ENCODE peak calls at places on chromosome 2, in nine cellular contexts. A is tibial artery, Q is transverse colon, B is psoas muscle, G is lower lobe of right lung, F is GM23248, W is brain microvascular endothelial cell, O is GM23338, V is stomach. H is an unnamed sample. For H3K36me3, the result is how much of the 10 kb centered on the place peaks cover.

GRCh38 chr2:182666674-182667320 is 49.3 kb upstream of the DNAJC10 start:
- DNase-seq in O (peak), B (no peak), F (peak), V (no peak), A (no peak), W (peak), G (no peak), Q (no peak), H (no peak)

GRCh38 chr2:167785606-167786005 is 461.8 kb downstream of the STK39 start:
- DNase-seq in W (no peak), O (peak), F (no peak), G (no peak), V (no peak), A (no peak), Q (no peak), B (no peak), H (no peak)

GRCh38 chr2:220162320-220162719 is 534.9 kb downstream of the SLC4A3 start:
- DNase-seq in G (no peak), O (no peak), Q (no peak), A (no peak), V (no peak), W (no peak), B (no peak), F (peak), H (no peak)

GRCh38 chr2:190970872-190971506 is 43.0 kb downstream of the STAT1 start:
- DNase-seq in V (no peak), B (no peak), F (no peak), G (no peak), W (no peak), Q (no peak), O (no peak), A (no peak), H (no peak)

GRCh38 chr2:125167820-125168219 is 1142.7 kb downstream of the CNTNAP5 start:
- DNase-seq in F (peak), G (no peak), W (peak), Q (no peak), O (no peak), A (no peak), V (no peak), B (no peak), H (no peak)

GRCh38 chr2:55460562-55460961 is 40.9 kb upstream of the CCDC88A start:
- DNase-seq in W (no peak), V (no peak), B (no peak), G (no peak), A (no peak), O (no peak), F (peak), Q (no peak), H (no peak)

GRCh38 chr2:29731948-29732347 is 189.4 kb downstream of the ALK start:
- DNase-seq in Q (no peak), B (no peak), O (no peak), A (no peak), W (no peak), G (no peak), F (no peak), V (no peak), H (no peak)

GRCh38 chr2:62844311-62845090 is 139.0 kb downstream of the EHBP1 start:
- DNase-seq in F (no peak), A (no peak), O (no peak), G (no peak), W (no peak), V (no peak), B (no peak), Q (no peak), H (no peak)

GRCh38 chr2:157722580-157723234 is 94.0 kb upstream of the ACVR1C start:
- DNase-seq in B (no peak), G (no peak), Q (no peak), W (no peak), A (no peak), V (no peak), F (peak), O (peak), H (no peak)

GRCh38 chr2:176122266-176122632 is 270 bp upstream of the HOXD9 start:
- DNase-seq in Q (no peak), V (no peak), A (no peak), F (no peak), O (no peak), W (no peak), G (no peak), B (no peak), H (peak)

GRCh38 chr2:198347349-198347748 is 543.0 kb downstream of the PLCL1 start:
- DNase-seq in Q (no peak), A (no peak), B (no peak), V (no peak), O (no peak), G (no peak), F (peak), W (peak), H (no peak)

GRCh38 chr2:43472527-43473194 is 123.2 kb downstream of the THADA start:
- DNase-seq in F (no peak), B (no peak), Q (no peak), A (no peak), G (no peak), W (no peak), O (no peak), V (no peak), H (no peak)

GRCh38 chr2:157785200-157785599 is 90.9 kb downstream of the ACVR1 start:
- DNase-seq in G (no peak), B (no peak), W (no peak), V (no peak), O (no peak), Q (peak), F (peak), A (no peak), H (no peak)

GRCh38 chr2:20223345-20224190 is 1.4 kb downstream of the SDC1 start:
- DNase-seq in V (peak), Q (no peak), G (peak), F (peak), W (no peak), A (no peak), B (peak), O (peak), H (no peak)

GRCh38 chr2:239188536-239188935 is 212.3 kb downstream of the HDAC4 start:
- DNase-seq in O (no peak), B (no peak), Q (peak), G (no peak), F (no peak), V (peak), A (no peak), W (no peak), H (peak)

GRCh38 chr2:96517079-96517478 is 11.9 kb upstream of the NEURL3 start:
- DNase-seq in V (no peak), A (no peak), W (no peak), O (no peak), Q (no peak), F (no peak), G (no peak), B (no peak), H (no peak)

GRCh38 chr2:112996635-112997034 is 8.6 kb upstream of the IL36A start:
- DNase-seq in V (no peak), A (no peak), Q (peak), B (no peak), O (peak), F (no peak), W (no peak), G (no peak), H (no peak)

GRCh38 chr2:240395448-240395847 is 40.0 kb upstream of the GPC1 start:
- DNase-seq in B (no peak), G (no peak), W (no peak), O (no peak), Q (no peak), V (no peak), F (no peak), A (no peak), H (no peak)

GRCh38 chr2:85468704-85469349 is 50.3 kb downstream of the SH2D6 start:
- DNase-seq in F (peak), A (peak), B (no peak), G (no peak), O (peak), V (peak), Q (peak), W (no peak), H (no peak)

GRCh38 chr2:142918624-142919023 is 41.2 kb downstream of the KYNU start:
- DNase-seq in Q (no peak), B (no peak), O (no peak), W (no peak), G (no peak), A (no peak), V (no peak), F (peak), H (no peak)

GRCh38 chr2:106975641-106976040 is 89.7 kb upstream of the ST6GAL2 start:
- DNase-seq in B (no peak), A (no peak), Q (no peak), O (no peak), G (no peak), W (no peak), V (no peak), F (no peak), H (no peak)

GRCh38 chr2:3762771-3763447 is 59.5 kb downstream of the DCDC2C start:
- DNase-seq in W (no peak), Q (no peak), A (no peak), G (no peak), F (no peak), B (no peak), O (no peak), V (no peak), H (no peak)

GRCh38 chr2:67453365-67453764 is 56.2 kb downstream of the ETAA1 start:
- DNase-seq in G (no peak), W (peak), V (no peak), F (peak), B (no peak), Q (no peak), A (no peak), O (no peak), H (no peak)

GRCh38 chr2:8662239-8662879 is 19.5 kb upstream of the ID2 start:
- DNase-seq in F (peak), G (peak), A (no peak), Q (no peak), O (no peak), B (no peak), V (no peak), W (no peak), H (no peak)

GRCh38 chr2:196657332-196657731 is 17.8 kb downstream of the CCDC150 start:
- DNase-seq in B (no peak), Q (no peak), G (no peak), F (no peak), A (no peak), V (no peak), W (no peak), O (no peak), H (no peak)

GRCh38 chr2:20356042-20356441 is 5.4 kb upstream of the PUM2 start:
- DNase-seq in Q (no peak), A (no peak), V (no peak), O (no peak), F (peak), W (peak), B (no peak), G (no peak), H (no peak)

GRCh38 chr2:215274829-215275228 is 37.0 kb upstream of the ATIC start:
- DNase-seq in B (no peak), O (no peak), G (no peak), W (no peak), Q (no peak), V (no peak), F (no peak), A (no peak), H (no peak)

GRCh38 chr2:98730851-98731708 is at the start of gene MGAT4A:
- DNase-seq in Q (peak), B (peak), W (no peak), G (peak), O (peak), V (peak), A (peak), F (peak), H (peak)
- H3K36me3 ChIP-seq in Q (under half), B (under half), W (under half), G (under half), O (under half), V (under half), A (under half), F (under half), H (under half)

DNA sequence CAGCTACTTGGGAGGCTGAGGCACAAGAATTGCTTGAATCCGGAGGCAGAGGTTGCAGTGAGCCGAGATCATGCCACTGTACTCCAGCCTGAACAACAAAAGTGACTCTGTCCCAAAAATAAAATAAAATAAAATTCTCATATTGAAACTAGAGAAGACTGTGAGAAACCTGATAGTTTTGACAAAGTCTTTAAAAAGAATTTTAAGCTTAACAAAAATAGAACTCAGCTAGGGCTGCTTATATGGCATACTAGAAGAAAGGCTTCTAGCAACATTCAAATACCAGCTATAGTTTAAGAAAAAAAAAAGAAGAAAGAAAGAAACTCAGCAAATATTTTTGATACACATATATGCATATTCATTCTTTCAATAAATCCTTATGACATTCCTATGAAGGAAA is 13.6 kb downstream of the HADHA start:
- DNase-seq in F (no peak), B (no peak), Q (no peak), A (no peak), O (no peak), V (no peak), G (no peak), W (no peak), H (no peak)
- H3K36me3 ChIP-seq in F (half or more), B (half or more), Q (half or more), A (half or more), O (half or more), V (half or more), G (half or more), W (half or more), H (half or more)

GRCh38 chr2:233499928-233500327 is 66.7 kb downstream of the USP40 start:
- DNase-seq in G (no peak), Q (no peak), O (no peak), W (no peak), V (no peak), F (no peak), A (no peak), B (no peak), H (no peak)
- H3K36me3 ChIP-seq in G (half or more), Q (under half), O (under half), W (under half), V (half or more), F (under half), A (half or more), B (half or more), H (under half)

GRCh38 chr2:130338793-130339345 is 3.8 kb upstream of the IMP4 start:
- DNase-seq in G (no peak), Q (no peak), W (no peak), F (no peak), A (no peak), B (no peak), O (no peak), V (no peak), H (no peak)

GRCh38 chr2:130337735-130338325 is 4.9 kb upstream of the IMP4 start:
- DNase-seq in B (no peak), Q (no peak), G (no peak), A (no peak), W (peak), F (peak), V (no peak), O (no peak), H (no peak)

GRCh38 chr2:130342020-130342532 is 621 bp upstream of the IMP4 start:
- DNase-seq in G (peak), W (peak), B (peak), F (peak), O (peak), A (peak), V (peak), Q (peak), H (peak)

GRCh38 chr2:130341562-130342019 is 1.1 kb upstream of the IMP4 start:
- DNase-seq in O (peak), F (no peak), A (peak), W (no peak), V (no peak), Q (peak), B (no peak), G (no peak), H (no peak)

GRCh38 chr2:130339885-130340745 is 2.6 kb upstream of the IMP4 start:
- DNase-seq in F (no peak), W (no peak), G (no peak), V (no peak), Q (no peak), B (no peak), A (no peak), O (no peak), H (no peak)
- H3K36me3 ChIP-seq in F (under half), W (under half), G (under half), V (under half), Q (under half), B (under half), A (under half), O (under half), H (under half)

GRCh38 chr2:38676681-38677080 is 10.8 kb downstream of the GALM start:
- DNase-seq in F (no peak), W (no peak), G (no peak), O (no peak), Q (no peak), A (no peak), B (no peak), V (no peak), H (no peak)

GRCh38 chr2:38683766-38684165 is 17.9 kb downstream of the GALM start:
- DNase-seq in G (no peak), V (no peak), B (no peak), F (no peak), W (no peak), O (no peak), A (peak), Q (no peak), H (no peak)

GRCh38 chr2:38685116-38685735 is 19.3 kb downstream of the GALM start:
- DNase-seq in F (no peak), Q (no peak), B (no peak), O (no peak), W (no peak), V (no peak), A (peak), G (no peak), H (no peak)

GRCh38 chr2:38682008-38682575 is 16.2 kb downstream of the GALM start:
- DNase-seq in W (no peak), A (no peak), B (no peak), V (no peak), O (no peak), G (no peak), F (no peak), Q (no peak), H (no peak)
- H3K36me3 ChIP-seq in W (under half), A (half or more), B (half or more), V (half or more), O (under half), G (half or more), F (under half), Q (under half), H (half or more)

H was measured in left lung.